ENCODE peak calls at places on chromosome 18, in four cellular contexts. One of them, this sample, is unnamed.

GRCh38 chr18:46386788-46387187 is 270.2 kb downstream of the LOXHD1 start:
- ATAC-seq in activated T-cell treated with anti-CD3 and anti-CD28 coated beads, Interleukin-2, amount 50 U/mL, for 72 hours: no peak
- ATAC-seq in right cardiac atrium: peak
- ATAC-seq in right lobe of liver: peak
- ATAC-seq in this sample: no peak

GRCh38 chr18:2898131-2898640 is 51.4 kb downstream of the EMILIN2 start:
- ATAC-seq in activated T-cell treated with anti-CD3 and anti-CD28 coated beads, Interleukin-2, amount 50 U/mL, for 72 hours: peak
- ATAC-seq in right cardiac atrium: no peak
- ATAC-seq in right lobe of liver: peak
- ATAC-seq in this sample: peak

GRCh38 chr18:45667056-45667455 is 51.8 kb downstream of the SLC14A2 start:
- ATAC-seq in activated T-cell treated with anti-CD3 and anti-CD28 coated beads, Interleukin-2, amount 50 U/mL, for 72 hours: peak
- ATAC-seq in right cardiac atrium: no peak
- ATAC-seq in right lobe of liver: no peak
- ATAC-seq in this sample: peak

GRCh38 chr18:7147399-7147798 is 29.8 kb upstream of the LAMA1 start:
- ATAC-seq in activated T-cell treated with anti-CD3 and anti-CD28 coated beads, Interleukin-2, amount 50 U/mL, for 72 hours: no peak
- ATAC-seq in right cardiac atrium: no peak
- ATAC-seq in right lobe of liver: no peak
- ATAC-seq in this sample: no peak

GRCh38 chr18:58579561-58580047 is 49.3 kb downstream of the ALPK2 start:
- ATAC-seq in activated T-cell treated with anti-CD3 and anti-CD28 coated beads, Interleukin-2, amount 50 U/mL, for 72 hours: peak
- ATAC-seq in right cardiac atrium: no peak
- ATAC-seq in right lobe of liver: peak
- ATAC-seq in this sample: no peak

GRCh38 chr18:46418657-46419260 is 238.3 kb downstream of the LOXHD1 start:
- ATAC-seq in activated T-cell treated with anti-CD3 and anti-CD28 coated beads, Interleukin-2, amount 50 U/mL, for 72 hours: no peak
- ATAC-seq in right cardiac atrium: peak
- ATAC-seq in right lobe of liver: peak
- ATAC-seq in this sample: peak

GRCh38 chr18:79343567-79344207 is 52.0 kb upstream of the NFATC1 start:
- ATAC-seq in activated T-cell treated with anti-CD3 and anti-CD28 coated beads, Interleukin-2, amount 50 U/mL, for 72 hours: no peak
- ATAC-seq in right cardiac atrium: no peak
- ATAC-seq in right lobe of liver: peak
- ATAC-seq in this sample: no peak

GRCh38 chr18:12868576-12868975 is 15.5 kb downstream of the PTPN2 start:
- ATAC-seq in activated T-cell treated with anti-CD3 and anti-CD28 coated beads, Interleukin-2, amount 50 U/mL, for 72 hours: no peak
- ATAC-seq in right cardiac atrium: no peak
- ATAC-seq in right lobe of liver: no peak
- ATAC-seq in this sample: no peak

GRCh38 chr18:78640596-78640995 is 339.0 kb upstream of the SALL3 start:
- ATAC-seq in activated T-cell treated with anti-CD3 and anti-CD28 coated beads, Interleukin-2, amount 50 U/mL, for 72 hours: no peak
- ATAC-seq in right cardiac atrium: no peak
- ATAC-seq in right lobe of liver: no peak
- ATAC-seq in this sample: no peak

GRCh38 chr18:76958692-76959341 is 136.5 kb downstream of the ZNF236 start:
- ATAC-seq in activated T-cell treated with anti-CD3 and anti-CD28 coated beads, Interleukin-2, amount 50 U/mL, for 72 hours: no peak
- ATAC-seq in right cardiac atrium: peak
- ATAC-seq in right lobe of liver: no peak
- ATAC-seq in this sample: no peak

GRCh38 chr18:43846302-43846701 is 569.0 kb upstream of the SYT4 start:
- ATAC-seq in activated T-cell treated with anti-CD3 and anti-CD28 coated beads, Interleukin-2, amount 50 U/mL, for 72 hours: no peak
- ATAC-seq in right cardiac atrium: no peak
- ATAC-seq in right lobe of liver: no peak
- ATAC-seq in this sample: no peak

GRCh38 chr18:12750076-12750707 is 47.4 kb downstream of the PSMG2 start:
- ATAC-seq in activated T-cell treated with anti-CD3 and anti-CD28 coated beads, Interleukin-2, amount 50 U/mL, for 72 hours: peak
- ATAC-seq in right cardiac atrium: no peak
- ATAC-seq in right lobe of liver: no peak
- ATAC-seq in this sample: peak

GRCh38 chr18:63198098-63198760 is 121.3 kb downstream of the BCL2 start:
- ATAC-seq in activated T-cell treated with anti-CD3 and anti-CD28 coated beads, Interleukin-2, amount 50 U/mL, for 72 hours: no peak
- ATAC-seq in right cardiac atrium: no peak
- ATAC-seq in right lobe of liver: no peak
- ATAC-seq in this sample: no peak

GRCh38 chr18:13597068-13597467 is 129.3 kb downstream of the FAM210A start:
- ATAC-seq in activated T-cell treated with anti-CD3 and anti-CD28 coated beads, Interleukin-2, amount 50 U/mL, for 72 hours: no peak
- ATAC-seq in right cardiac atrium: no peak
- ATAC-seq in right lobe of liver: no peak
- ATAC-seq in this sample: no peak

GRCh38 chr18:37565138-37565984 is at the start of gene CELF4:
- ATAC-seq in activated T-cell treated with anti-CD3 and anti-CD28 coated beads, Interleukin-2, amount 50 U/mL, for 72 hours: no peak
- ATAC-seq in right cardiac atrium: peak
- ATAC-seq in right lobe of liver: peak
- ATAC-seq in this sample: no peak

GRCh38 chr18:65363911-65364632 is 386.7 kb upstream of the CDH7 start:
- ATAC-seq in activated T-cell treated with anti-CD3 and anti-CD28 coated beads, Interleukin-2, amount 50 U/mL, for 72 hours: no peak
- ATAC-seq in right cardiac atrium: no peak
- ATAC-seq in right lobe of liver: no peak
- ATAC-seq in this sample: no peak

GRCh38 chr18:43589611-43590151 is 312.4 kb upstream of the SYT4 start:
- ATAC-seq in activated T-cell treated with anti-CD3 and anti-CD28 coated beads, Interleukin-2, amount 50 U/mL, for 72 hours: no peak
- ATAC-seq in right cardiac atrium: no peak
- ATAC-seq in right lobe of liver: no peak
- ATAC-seq in this sample: peak

GRCh38 chr18:3619746-3620145 is 169.8 kb downstream of the TGIF1 start:
- ATAC-seq in activated T-cell treated with anti-CD3 and anti-CD28 coated beads, Interleukin-2, amount 50 U/mL, for 72 hours: no peak
- ATAC-seq in right cardiac atrium: no peak
- ATAC-seq in right lobe of liver: no peak
- ATAC-seq in this sample: no peak

GRCh38 chr18:23438608-23439366 is 14.3 kb upstream of the RIOK3 start:
- ATAC-seq in activated T-cell treated with anti-CD3 and anti-CD28 coated beads, Interleukin-2, amount 50 U/mL, for 72 hours: no peak
- ATAC-seq in right cardiac atrium: no peak
- ATAC-seq in right lobe of liver: no peak
- ATAC-seq in this sample: no peak

GRCh38 chr18:23710946-23711345 is 21.7 kb downstream of the LAMA3 start:
- ATAC-seq in activated T-cell treated with anti-CD3 and anti-CD28 coated beads, Interleukin-2, amount 50 U/mL, for 72 hours: no peak
- ATAC-seq in right cardiac atrium: no peak
- ATAC-seq in right lobe of liver: no peak
- ATAC-seq in this sample: no peak

GRCh38 chr18:35697869-35698268 is 116.3 kb downstream of the GALNT1 start:
- ATAC-seq in activated T-cell treated with anti-CD3 and anti-CD28 coated beads, Interleukin-2, amount 50 U/mL, for 72 hours: no peak
- ATAC-seq in right cardiac atrium: no peak
- ATAC-seq in right lobe of liver: no peak
- ATAC-seq in this sample: no peak

GRCh38 chr18:25275414-25276001 is 76.5 kb downstream of the ZNF521 start:
- ATAC-seq in activated T-cell treated with anti-CD3 and anti-CD28 coated beads, Interleukin-2, amount 50 U/mL, for 72 hours: no peak
- ATAC-seq in right cardiac atrium: peak
- ATAC-seq in right lobe of liver: peak
- ATAC-seq in this sample: no peak